ENCODE peak calls at places on chromosomes 7 and 10, in five cellular contexts. U is BE2C; K is right atrium auricular region; S is DND-41; B is CD8-positive, alpha-beta memory T cell. W is an unnamed sample.

GRCh38 chr10:64115471-64115870 is 594.3 kb downstream of the REEP3 start:
- DNase-seq in K (no peak), B (no peak), U (no peak), S (no peak), W (no peak)

GRCh38 chr10:75234683-75235374 is 928 bp downstream of the COMTD1 start:
- DNase-seq in K (no peak), B (peak; percentile 5), U (no peak), S (no peak), W (no peak)

GRCh38 chr10:29417324-29417723 is 128.5 kb downstream of the LYZL1 start:
- DNase-seq in B (no peak), K (no peak), U (no peak), S (no peak), W (no peak)

GRCh38 chr10:97849491-97850402 is at the start of gene GOLGA7B:
- DNase-seq in B (peak; percentile 60), K (no peak), S (peak; percentile 63), U (peak; percentile 46), W (no peak)

GRCh38 chr7:151141281-151141854 is 26.1 kb downstream of the GBX1 start:
- DNase-seq in B (no peak), S (no peak), K (no peak), U (peak; percentile 29), W (no peak)

GRCh38 chr10:44581996-44582395 is 197.1 kb upstream of the CXCL12 start:
- DNase-seq in B (no peak), S (no peak), U (no peak), K (no peak), W (no peak)

GRCh38 chr7:2719007-2719406 is 31.0 kb downstream of the AMZ1 start:
- DNase-seq in S (peak; percentile 54), U (peak; percentile 62), K (no peak), B (peak; percentile 38), W (peak; percentile 63)

GRCh38 chr10:33927347-33927746 is 592.9 kb upstream of the NRP1 start:
- DNase-seq in S (no peak), K (no peak), U (peak; percentile 72), B (no peak), W (no peak)

GRCh38 chr10:131841669-131842139 is 59.1 kb upstream of the PPP2R2D start:
- DNase-seq in B (no peak), U (peak; percentile 2), K (no peak), S (no peak), W (no peak)

GRCh38 chr7:81173766-81174281 is 255.0 kb upstream of the SEMA3C start:
- DNase-seq in K (no peak), U (no peak), B (no peak), S (no peak), W (no peak)

GRCh38 chr10:93067443-93068365 is 6.0 kb upstream of the CYP26A1 start:
- DNase-seq in U (no peak), S (no peak), K (peak; percentile 32), B (no peak), W (no peak)

GRCh38 chr7:141218941-141219340 is 145.1 kb downstream of the TMEM178B start:
- DNase-seq in S (no peak), U (no peak), K (no peak), B (no peak), W (no peak)

GRCh38 chr7:15288746-15289145 is 273.1 kb downstream of the AGMO start:
- DNase-seq in B (no peak), U (no peak), S (no peak), K (no peak), W (no peak)

GRCh38 chr10:35843524-35844171 is 201.6 kb upstream of the FZD8 start:
- DNase-seq in K (no peak), U (no peak), B (no peak), S (no peak), W (no peak)

GRCh38 chr7:151694828-151695580 is 175.3 kb upstream of the RHEB start:
- DNase-seq in S (no peak), B (no peak), U (no peak), K (peak; percentile 79), W (no peak)

GRCh38 chr10:45308707-45309106 is 6.7 kb downstream of the OR13A1 start:
- DNase-seq in U (no peak), S (no peak), B (no peak), K (no peak), W (no peak)

GRCh38 chr10:111298031-111298430 is 221.2 kb downstream of the ADRA2A start:
- DNase-seq in B (no peak), S (no peak), U (no peak), K (no peak), W (no peak)

GRCh38 chr7:111663771-111664170 is 101.5 kb upstream of the IMMP2L start:
- DNase-seq in U (no peak), B (no peak), K (no peak), S (no peak), W (no peak)

GRCh38 chr7:33258561-33258960 is 129.2 kb downstream of the BBS9 start:
- DNase-seq in B (no peak), U (no peak), K (no peak), S (no peak), W (no peak)

GRCh38 chr10:87882555-87883294 is 19.3 kb downstream of the PTEN start:
- DNase-seq in B (no peak), K (no peak), S (no peak), U (no peak), W (no peak)

GRCh38 chr10:47383254-47384147 is 592 bp downstream of the ZNF488 start:
- DNase-seq in K (no peak), U (no peak), S (no peak), B (no peak), W (peak; percentile 17)

GRCh38 chr7:100065452-100066186 is 15.9 kb downstream of the ZNF3 start:
- DNase-seq in U (peak; percentile 41), B (no peak), S (no peak), K (no peak), W (no peak)

GRCh38 chr7:91264083-91264923 is at the start of gene FZD1:
- DNase-seq in S (peak; percentile 96), B (no peak), K (peak; percentile 96), U (peak; percentile 95), W (peak; percentile 92)

GRCh38 chr10:54607983-54608382 is 193.0 kb downstream of the PCDH15 start:
- DNase-seq in B (no peak), K (no peak), S (no peak), U (no peak), W (no peak)

GRCh38 chr7:152366662-152367061 is 69.1 kb downstream of the KMT2C start:
- DNase-seq in U (no peak), K (no peak), S (no peak), B (no peak), W (no peak)

GRCh38 chr7:64869912-64870562 is 33.0 kb upstream of the ZNF273 start:
- DNase-seq in B (no peak), K (peak; percentile 47), U (no peak), S (peak; percentile 2), W (no peak)

DNA sequence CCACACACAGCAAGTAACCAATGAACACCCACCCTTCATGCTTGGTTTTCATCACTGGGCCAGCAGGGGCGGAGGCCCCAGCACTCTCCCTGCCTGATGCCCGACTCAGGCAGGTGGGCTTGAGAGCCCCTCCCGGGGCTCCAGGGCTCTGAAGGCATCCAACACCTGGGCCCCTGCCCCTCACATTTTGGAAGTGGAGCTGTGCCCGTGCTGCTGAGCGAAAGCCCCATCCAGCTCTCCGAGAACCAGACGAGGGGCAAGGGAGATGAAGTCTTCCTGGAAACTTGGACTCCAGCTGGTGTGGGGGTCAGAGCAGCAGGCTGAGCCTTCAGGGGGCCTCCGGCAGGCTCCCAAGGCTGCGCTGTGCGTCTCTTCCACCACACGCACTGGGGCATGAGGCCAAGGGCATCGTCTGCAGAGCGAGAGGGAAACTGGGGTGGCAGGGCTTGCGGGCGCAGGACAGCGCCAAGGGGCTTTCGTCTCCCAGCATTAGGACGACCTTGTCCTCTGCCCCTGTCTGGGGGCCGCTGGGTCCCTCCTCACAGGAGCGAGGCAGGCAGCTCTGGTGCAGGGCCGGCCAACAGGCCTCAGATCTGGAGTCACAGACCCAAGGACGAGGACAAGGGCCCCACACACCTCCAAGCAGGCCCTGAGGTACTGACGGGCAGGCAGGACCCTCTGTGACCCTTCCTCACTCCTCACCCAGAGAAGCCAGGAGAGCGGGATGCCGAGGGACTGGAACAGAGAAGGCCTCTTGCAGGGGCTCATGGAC is 108.3 kb upstream of the FAM20C start:
- DNase-seq in K (no peak), S (no peak), B (no peak), U (no peak), W (no peak)
- H3K4me3 ChIP-seq in K (no peak overlapping the region), S (no peak overlapping the region), B (no peak overlapping the region), U (no peak overlapping the region), W (no peak overlapping the region)

GRCh38 chr7:85185355-85186082 is 1.3 kb downstream of the SEMA3D start:
- DNase-seq in K (peak; percentile 76), S (no peak), U (peak; percentile 72), B (no peak), W (no peak)
- H3K4me3 ChIP-seq in K (peak overlapping the region; percentile 55), S (no peak overlapping the region), U (peak overlapping the region; percentile 86), B (no peak overlapping the region), W (no peak overlapping the region)

GRCh38 chr7:155298288-155298833 is 683 bp downstream of the INSIG1 start:
- DNase-seq in S (no peak), K (peak; percentile 55), B (peak; percentile 11), U (peak; percentile 26), W (no peak)

GRCh38 chr7:155298834-155299538 is 1.3 kb downstream of the INSIG1 start:
- DNase-seq in U (peak; percentile 95), S (peak; percentile 98), B (peak; percentile 94), K (peak; percentile 97), W (peak; percentile 97)

GRCh38 chr7:155299539-155300202 is 2.0 kb downstream of the INSIG1 start:
- DNase-seq in K (no peak), U (no peak), S (no peak), B (peak; percentile 16), W (no peak)

GRCh38 chr7:155303039-155303593 is 5.4 kb downstream of the INSIG1 start:
- DNase-seq in B (no peak), K (peak; percentile 28), S (no peak), U (no peak), W (no peak)

DNA sequence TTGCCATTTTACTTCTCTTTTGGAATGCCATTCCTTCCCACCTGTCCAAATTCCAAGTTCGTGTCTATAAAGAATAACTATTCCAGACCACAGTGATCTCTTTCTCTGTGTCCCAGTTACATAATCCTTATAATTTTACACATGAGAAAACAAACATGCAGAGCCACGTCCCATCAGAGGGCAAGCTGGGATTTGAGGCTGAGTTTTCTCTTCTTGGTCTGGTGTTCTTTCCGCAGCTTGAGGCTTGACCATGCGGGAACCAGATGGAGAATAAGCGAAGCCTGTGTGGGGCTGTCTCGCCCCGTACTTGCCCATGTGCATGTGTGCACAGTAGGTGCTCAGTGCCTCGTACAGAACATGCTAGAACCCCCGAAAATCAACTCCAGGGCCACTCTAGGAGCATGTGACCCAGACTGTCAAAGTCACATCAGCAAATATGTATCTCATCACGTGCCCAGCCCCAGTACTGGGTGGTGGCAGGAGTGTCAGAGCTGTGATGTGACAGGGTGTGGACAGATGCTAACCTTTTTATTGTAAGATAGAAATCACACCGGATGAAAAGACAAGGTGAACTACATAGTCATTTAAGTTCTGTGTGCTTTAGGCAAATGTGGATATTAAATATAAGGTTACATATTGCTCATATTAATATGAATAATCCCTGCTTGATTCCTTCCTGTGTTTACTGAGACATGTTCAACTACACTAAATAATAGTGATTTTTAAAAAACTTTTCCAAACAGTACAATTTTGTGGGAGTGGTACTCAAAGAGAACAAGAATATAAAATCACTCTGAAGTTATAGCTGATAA is 3.2 kb downstream of the INSIG1 start:
- DNase-seq in K (peak; percentile 50), S (no peak), U (no peak), B (no peak), W (no peak)
- H3K4me3 ChIP-seq in K (no peak overlapping the region), S (peak overlapping the region; percentile 46), U (peak overlapping the region; percentile 21), B (peak overlapping the region; percentile 8), W (no peak overlapping the region)

GRCh38 chr7:114084381-114085312 is 165.8 kb upstream of the PPP1R3A start:
- DNase-seq in K (peak; percentile 61), B (no peak), S (no peak), U (no peak), W (no peak)
- H3K4me3 ChIP-seq in K (peak overlapping the region; percentile 63), B (peak overlapping the region; percentile 45), S (no peak overlapping the region), U (peak overlapping the region; percentile 46), W (no peak overlapping the region)

GRCh38 chr7:53326634-53327033 is 291.2 kb downstream of the POM121L12 start:
- DNase-seq in B (no peak), K (no peak), S (no peak), U (no peak), W (no peak)
- H3K4me3 ChIP-seq in B (no peak overlapping the region), K (no peak overlapping the region), S (no peak overlapping the region), U (no peak overlapping the region), W (no peak overlapping the region)

W was measured in Jurkat, Clone E6-1.